ENCODE peak calls at places on chromosome X, in eight cellular contexts. H, W, X, L, A, S, O and C are unnamed samples.

GRCh38 chrX:155314260-155314659 is 20.2 kb downstream of the CLIC2 start:
- DNase-seq in H (no peak), W (no peak), X (no peak), L (no peak), A (no peak), S (no peak), O (no peak), C (no peak)

GRCh38 chrX:20454117-20454516 is 187.4 kb upstream of the RPS6KA3 start:
- DNase-seq in H (no peak), W (peak), X (no peak), L (no peak), A (no peak), S (no peak), O (no peak), C (no peak)

GRCh38 chrX:30533261-30533660 is 44.3 kb downstream of the TASL start:
- DNase-seq in H (peak), W (peak), X (no peak), L (no peak), A (no peak), S (no peak), O (no peak), C (no peak)

GRCh38 chrX:55546956-55547355 is 57.3 kb upstream of the USP51 start:
- DNase-seq in H (peak), W (no peak), X (no peak), L (no peak), A (no peak), S (no peak), O (no peak), C (no peak)

GRCh38 chrX:16120431-16120830 is 2.9 kb upstream of the GRPR start:
- DNase-seq in H (no peak), W (no peak), X (no peak), L (no peak), A (no peak), S (peak), O (no peak), C (no peak)

GRCh38 chrX:45900751-45901150 is 644.5 kb downstream of the ZNF674 start:
- DNase-seq in H (peak), W (peak), X (no peak), L (no peak), A (no peak), S (no peak), O (no peak), C (no peak)

GRCh38 chrX:98548550-98548949 is 1664.8 kb downstream of the RPA4 start:
- DNase-seq in H (no peak), W (no peak), X (no peak), L (no peak), A (no peak), S (no peak), O (no peak), C (no peak)

GRCh38 chrX:36867143-36867542 is 141.0 kb upstream of the FAM47C start:
- DNase-seq in H (peak), W (peak), X (no peak), L (no peak), A (no peak), S (peak), O (no peak), C (peak)

GRCh38 chrX:87391742-87392141 is 125.9 kb upstream of the KLHL4 start:
- DNase-seq in H (no peak), W (no peak), X (no peak), L (no peak), A (no peak), S (no peak), O (no peak), C (no peak)

GRCh38 chrX:13669246-13669689 is 16.3 kb downstream of the TCEANC start:
- DNase-seq in H (peak), W (peak), X (no peak), L (peak), A (peak), S (no peak), O (peak), C (peak)

GRCh38 chrX:12497832-12498591 is 293.2 kb upstream of the PRPS2 start:
- DNase-seq in H (no peak), W (no peak), X (no peak), L (no peak), A (no peak), S (peak), O (no peak), C (peak)

GRCh38 chrX:56268888-56269287 is 36.7 kb downstream of the KLF8 start:
- DNase-seq in H (peak), W (no peak), X (no peak), L (no peak), A (no peak), S (no peak), O (no peak), C (no peak)

GRCh38 chrX:1481636-1482529 is 29.2 kb upstream of the ASMTL start:
- DNase-seq in H (peak), W (peak), X (peak), L (peak), A (peak), S (peak), O (peak), C (peak)

GRCh38 chrX:135480076-135480475 is 40.4 kb upstream of the INTS6L start:
- DNase-seq in H (no peak), W (no peak), X (no peak), L (no peak), A (no peak), S (no peak), O (no peak), C (no peak)

DNA sequence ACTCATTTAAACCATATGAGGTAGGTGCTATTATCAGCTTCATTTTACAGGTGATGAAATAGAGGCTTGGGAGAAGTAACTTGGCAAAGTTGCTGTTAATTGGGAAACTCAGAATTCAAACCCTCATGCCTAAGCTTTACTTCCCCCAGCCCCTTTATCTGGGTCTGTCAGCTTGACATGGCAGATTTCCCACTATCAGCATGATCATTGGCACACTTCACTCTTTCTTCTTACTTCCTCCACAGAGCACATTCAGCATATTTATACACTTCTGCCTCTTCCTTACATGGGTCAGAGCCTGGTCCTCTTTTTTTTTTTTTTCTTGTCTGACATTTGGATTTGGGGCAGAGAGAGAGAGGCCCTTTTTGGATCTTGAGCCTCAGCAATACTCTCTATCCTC is 56.5 kb upstream of the ARX start:
- DNase-seq in H (no peak), W (no peak), X (no peak), L (no peak), A (no peak), S (no peak), O (no peak), C (no peak)
- TF ChIP-seq CTCF in H (no peak), W (no peak), X (no peak), L (no peak), A (no peak), S (no peak), O (no peak), C (no peak)

DNA sequence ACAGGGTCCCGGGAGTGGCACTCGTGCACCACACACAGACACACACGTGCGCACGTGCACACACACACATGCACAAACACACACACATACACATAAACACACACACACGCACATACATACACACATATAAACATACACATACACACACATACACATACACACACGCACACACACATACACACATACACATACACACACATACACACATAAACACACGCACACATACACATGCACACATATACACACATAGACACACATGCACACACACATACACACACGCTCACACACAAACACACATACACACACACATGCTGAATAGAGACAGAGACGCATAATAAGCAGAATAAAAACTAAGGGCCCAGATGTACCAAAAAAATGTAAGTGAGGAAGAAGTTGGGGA is 332.2 kb upstream of the CXorf51B start:
- DNase-seq in H (no peak), W (no peak), X (no peak), L (no peak), A (no peak), S (no peak), O (no peak), C (no peak)
- TF ChIP-seq CTCF in H (no peak), W (no peak), X (no peak), L (no peak), A (no peak), S (no peak), O (no peak), C (no peak)

GRCh38 chrX:153519569-153520285 is 2.3 kb downstream of the ATP2B3 start:
- DNase-seq in H (no peak), W (no peak), X (no peak), L (no peak), A (no peak), S (no peak), O (no peak), C (no peak)
- TF ChIP-seq CTCF in H (no peak), W (no peak), X (no peak), L (no peak), A (no peak), S (no peak), O (no peak), C (no peak)

GRCh38 chrX:118183606-118184005 is 67.0 kb upstream of the KLHL13 start:
- DNase-seq in H (no peak), W (no peak), X (no peak), L (no peak), A (no peak), S (no peak), O (no peak), C (no peak)
- TF ChIP-seq CTCF in H (no peak), W (no peak), X (no peak), L (peak), A (peak), S (peak), O (peak), C (no peak)

GRCh38 chrX:133081990-133082389 is 14.9 kb downstream of the USP26 start:
- DNase-seq in H (no peak), W (no peak), X (no peak), L (no peak), A (no peak), S (no peak), O (no peak), C (no peak)
- TF ChIP-seq CTCF in H (no peak), W (no peak), X (no peak), L (no peak), A (no peak), S (no peak), O (no peak), C (no peak)